ENCODE peak calls at places on chromosomes 4 and X, in seven cellular contexts. S is foreskin fibroblast; Y is hepatocyte; F is cardiac muscle cell; U is retina; R is EL; A is CD8-positive, alpha-beta T cell. E is an unnamed sample.

GRCh38 chrX:40150503-40150902 is 52.7 kb upstream of the BCOR start:
- DNase-seq in F (no peak), S (no peak), U (no peak), R (no peak), Y (no peak), A (no peak), E (no peak)

GRCh38 chr4:94819371-94819770 is 61.6 kb downstream of the BMPR1B start:
- DNase-seq in R (no peak), Y (no peak), F (no peak), A (no peak), S (no peak), U (no peak), E (no peak)

GRCh38 chr4:153418581-153418980 is 47.6 kb upstream of the TMEM131L start:
- DNase-seq in S (peak), F (peak), U (no peak), R (peak), A (no peak), Y (no peak), E (peak)

GRCh38 chrX:13126785-13127184 is 82.4 kb upstream of the FAM9C start:
- DNase-seq in A (no peak), U (no peak), F (peak), R (no peak), Y (peak), S (no peak), E (peak)

GRCh38 chr4:173793937-173794510 is 264.0 kb upstream of the HAND2 start:
- DNase-seq in Y (no peak), U (no peak), S (no peak), R (no peak), F (no peak), A (no peak), E (peak)

GRCh38 chr4:2660596-2661211 is 95.4 kb downstream of the TNIP2 start:
- DNase-seq in A (no peak), R (no peak), Y (peak), S (peak), F (peak), U (no peak), E (peak)

GRCh38 chr4:73734405-73735070 is 5.8 kb upstream of the CXCL8 start:
- DNase-seq in F (no peak), A (no peak), R (peak), Y (no peak), U (no peak), S (peak), E (peak)

GRCh38 chrX:111244238-111244750 is 26.0 kb downstream of the CAPN6 start:
- DNase-seq in U (peak), F (peak), A (no peak), S (peak), Y (peak), R (peak), E (peak)

GRCh38 chr4:5921981-5922380 is 29.1 kb upstream of the CRMP1 start:
- DNase-seq in S (no peak), F (no peak), Y (no peak), A (no peak), R (no peak), U (no peak), E (no peak)

GRCh38 chr4:156889616-156890594 is 81.7 kb downstream of the PDGFC start:
- DNase-seq in R (peak), S (peak), A (no peak), U (no peak), Y (no peak), F (peak), E (peak)

GRCh38 chr4:15201782-15202181 is 199.5 kb downstream of the CPEB2 start:
- DNase-seq in S (no peak), R (no peak), A (no peak), Y (no peak), F (no peak), U (no peak), E (no peak)

GRCh38 chr4:105715692-105716278 is 7.2 kb downstream of the GSTCD start:
- DNase-seq in U (no peak), F (peak), A (no peak), R (peak), S (no peak), Y (peak), E (peak)

E was measured in iris pigment epithelial cell.